ENCODE peak calls at places on chromosomes 1 and 21, in five cellular contexts. N, A, C, M and Z are unnamed samples.

GRCh38 chr21:23292292-23292691 is 2294.1 kb downstream of the NCAM2 start:
- DNase-seq in N (no peak), A (no peak), C (no peak), M (no peak), Z (no peak)

GRCh38 chr1:224067621-224068457 is 46.1 kb upstream of the FBXO28 start:
- DNase-seq in N (peak), A (no peak), C (peak), M (no peak), Z (no peak)

GRCh38 chr1:151340870-151341754 is 5.9 kb downstream of the RFX5 start:
- DNase-seq in N (peak), A (no peak), C (peak), M (peak), Z (peak)

GRCh38 chr1:10402729-10403274 is 3.9 kb downstream of the PGD start:
- DNase-seq in N (peak), A (no peak), C (peak), M (no peak), Z (peak)

GRCh38 chr1:6507037-6507428 is 15.6 kb upstream of the PLEKHG5 start:
- DNase-seq in N (no peak), A (no peak), C (no peak), M (peak), Z (no peak)

GRCh38 chr21:34674467-34674866 is 5.7 kb downstream of the CLIC6 start:
- DNase-seq in N (no peak), A (no peak), C (no peak), M (no peak), Z (no peak)

GRCh38 chr21:42220138-42220701 is 1.3 kb downstream of the ABCG1 start:
- DNase-seq in N (peak), A (peak), C (peak), M (no peak), Z (peak)

GRCh38 chr1:203338335-203339036 is 12.4 kb downstream of the FMOD start:
- DNase-seq in N (peak), A (no peak), C (peak), M (no peak), Z (no peak)

GRCh38 chr1:38735651-38736161 is 123.9 kb downstream of the RRAGC start:
- DNase-seq in N (peak), A (no peak), C (peak), M (no peak), Z (no peak)

GRCh38 chr1:34162852-34163766 is 1.9 kb downstream of the CSMD2 start:
- DNase-seq in N (peak), A (peak), C (peak), M (no peak), Z (peak)

GRCh38 chr21:38787461-38788274 is 18.1 kb upstream of the ETS2 start:
- DNase-seq in N (peak), A (no peak), C (peak), M (no peak), Z (no peak)

GRCh38 chr21:39108291-39109162 is 74.7 kb downstream of the PSMG1 start:
- DNase-seq in N (no peak), A (peak), C (no peak), M (no peak), Z (no peak)

GRCh38 chr21:44966135-44967081 is 26.6 kb downstream of the SLX9 start:
- DNase-seq in N (no peak), A (peak), C (no peak), M (peak), Z (no peak)

GRCh38 chr21:29558331-29558730 is 259.6 kb downstream of the BACH1 start:
- DNase-seq in N (no peak), A (no peak), C (no peak), M (no peak), Z (no peak)

GRCh38 chr1:77354536-77354935 is 72.7 kb downstream of the AK5 start:
- DNase-seq in N (no peak), A (no peak), C (no peak), M (no peak), Z (no peak)

GRCh38 chr1:172359531-172359991 is 60.9 kb upstream of the C1orf105 start:
- DNase-seq in N (no peak), A (no peak), C (peak), M (no peak), Z (no peak)

GRCh38 chr1:37865348-37866119 is 6.1 kb upstream of the MTF1 start:
- DNase-seq in N (peak), A (no peak), C (peak), M (no peak), Z (no peak)

GRCh38 chr1:71787699-71788098 is 494.6 kb downstream of the NEGR1 start:
- DNase-seq in N (no peak), A (no peak), C (no peak), M (no peak), Z (no peak)

GRCh38 chr1:151801310-151801820 is 3.9 kb downstream of the LINGO4 start:
- DNase-seq in N (no peak), A (peak), C (no peak), M (no peak), Z (no peak)

GRCh38 chr1:156464825-156465452 is 35.6 kb downstream of the MEF2D start:
- DNase-seq in N (peak), A (no peak), C (peak), M (no peak), Z (no peak)
- H3K27ac ChIP-seq in N (peak), A (peak), C (no peak), M (no peak), Z (no peak)

GRCh38 chr21:16587141-16587570 is 857.4 kb downstream of the USP25 start:
- DNase-seq in N (peak), A (no peak), C (peak), M (no peak), Z (peak)
- H3K27ac ChIP-seq in N (peak), A (peak), C (peak), M (no peak), Z (peak)

GRCh38 chr1:1264868-1265272 is 8.8 kb downstream of the UBE2J2 start:
- DNase-seq in N (peak), A (no peak), C (peak), M (no peak), Z (peak)

GRCh38 chr1:1262759-1263158 is 10.9 kb downstream of the UBE2J2 start:
- DNase-seq in N (no peak), A (no peak), C (no peak), M (no peak), Z (no peak)

GRCh38 chr1:1260843-1261560 is 12.7 kb downstream of the UBE2J2 start:
- DNase-seq in N (no peak), A (peak), C (no peak), M (no peak), Z (no peak)

GRCh38 chr1:1267488-1268283 is 6.0 kb downstream of the UBE2J2 start:
- DNase-seq in N (no peak), A (peak), C (no peak), M (no peak), Z (no peak)

DNA sequence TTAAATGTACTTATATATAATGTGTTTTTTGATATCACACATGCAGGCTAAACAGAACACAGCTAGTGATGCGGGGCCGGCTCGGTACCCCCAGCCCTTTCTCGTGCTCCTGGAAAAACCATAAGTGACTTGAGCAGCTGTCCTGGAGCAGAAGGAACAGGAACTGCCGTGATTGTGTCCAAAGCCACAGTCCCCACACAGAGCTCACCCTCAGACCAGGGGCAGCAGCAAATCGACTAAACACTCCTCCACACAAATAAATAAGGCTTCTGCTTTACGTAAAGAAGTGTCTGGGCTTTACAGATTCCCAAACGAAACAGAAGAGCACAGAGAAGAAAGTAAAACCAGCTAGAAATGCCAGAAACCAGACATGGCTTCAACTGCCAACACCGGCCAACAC is 9.6 kb downstream of the UBE2J2 start:
- DNase-seq in N (no peak), A (no peak), C (peak), M (no peak), Z (no peak)
- H3K27ac ChIP-seq in N (peak), A (peak), C (peak), M (no peak), Z (peak)

DNA sequence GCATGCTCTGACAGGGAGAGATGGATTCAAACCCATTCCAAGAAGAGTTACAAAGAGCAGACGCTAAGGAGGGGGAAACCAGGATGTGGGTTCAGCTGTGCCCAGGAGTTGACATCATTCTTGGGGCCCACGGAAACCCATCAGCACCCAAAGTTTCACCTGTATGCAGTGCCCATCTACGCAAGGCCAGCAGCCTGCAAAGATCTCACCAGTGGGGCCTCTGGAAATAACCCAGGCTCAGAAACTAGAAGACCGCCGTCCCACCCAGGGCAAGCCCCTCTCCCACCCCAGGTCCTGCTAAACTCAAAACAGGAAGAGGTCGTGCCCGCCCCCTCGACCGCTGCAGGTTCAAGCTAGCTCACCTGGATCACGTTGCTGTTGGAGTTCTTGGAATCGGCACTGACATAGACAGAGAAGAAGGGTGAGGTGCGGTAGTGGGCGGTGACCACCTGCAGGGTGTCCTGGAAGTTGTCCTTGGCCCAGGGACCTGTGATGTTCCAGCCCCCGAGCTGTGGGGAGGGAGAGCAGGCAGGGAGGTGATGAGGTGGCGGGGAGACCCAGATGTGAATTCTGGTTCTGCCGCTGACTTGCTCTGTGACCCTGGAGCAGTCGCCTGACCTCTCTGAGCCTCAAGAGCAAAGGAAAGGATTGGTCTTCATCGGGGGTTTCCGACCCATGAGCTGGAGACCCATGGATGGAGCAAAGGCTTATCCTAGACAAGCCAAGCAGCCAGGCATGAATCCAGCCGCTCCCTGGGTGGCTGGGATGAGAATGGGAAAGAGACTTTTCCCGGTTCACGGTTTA is 31.7 kb downstream of the ECE1 start:
- DNase-seq in N (no peak), A (no peak), C (no peak), M (no peak), Z (no peak)
- H3K27ac ChIP-seq in N (no peak), A (no peak), C (no peak), M (no peak), Z (no peak)

GRCh38 chr1:31505884-31506497 is 70.3 kb upstream of the TINAGL1 start:
- DNase-seq in N (peak), A (peak), C (peak), M (peak), Z (peak)
- H3K27ac ChIP-seq in N (no peak), A (no peak), C (no peak), M (peak), Z (no peak)

DNA sequence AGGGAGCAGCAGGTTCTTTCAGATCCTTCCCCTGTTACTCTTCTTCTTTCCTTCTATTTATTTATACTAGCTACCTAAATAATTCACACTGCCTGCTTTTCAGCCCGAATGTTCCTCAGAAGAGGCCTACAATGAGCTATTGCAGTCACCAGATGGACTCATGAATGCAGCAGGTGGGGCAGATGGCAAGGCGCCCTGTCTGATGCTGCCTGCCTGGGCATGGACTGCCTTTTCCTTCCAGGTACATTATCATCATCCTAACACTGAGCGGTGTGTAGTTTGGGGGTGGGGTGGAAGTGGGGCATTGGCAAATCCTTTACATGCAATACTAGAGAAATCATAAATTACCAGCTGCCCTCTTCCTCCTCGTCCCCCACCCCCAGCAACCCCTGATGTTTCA is 17.5 kb downstream of the ESRRG start:
- DNase-seq in N (no peak), A (no peak), C (no peak), M (no peak), Z (no peak)
- H3K27ac ChIP-seq in N (no peak), A (no peak), C (no peak), M (no peak), Z (no peak)

GRCh38 chr1:202037706-202038296 is 27.4 kb downstream of the ELF3 start:
- DNase-seq in N (peak), A (no peak), C (peak), M (no peak), Z (no peak)
- H3K27ac ChIP-seq in N (no peak), A (no peak), C (no peak), M (no peak), Z (no peak)